ENCODE peak calls at places on chromosome 20, in ten cellular contexts. U, J, H, A, W, T, L, V, Z and F are unnamed samples.

GRCh38 chr20:51653226-51653625 is 110.7 kb upstream of the NFATC2 start:
- DNase-seq in U (peak; percentile 57), J (no peak), H (no peak), A (no peak), W (no peak), T (no peak), L (no peak), V (no peak), Z (no peak), F (no peak)

GRCh38 chr20:59455392-59456341 is 148.7 kb upstream of the PHACTR3 start:
- DNase-seq in U (no peak), J (peak; percentile 21), H (no peak), A (no peak), W (peak; percentile 23), T (peak; percentile 60), L (no peak), V (no peak), Z (no peak), F (peak; percentile 64)

GRCh38 chr20:48758206-48758820 is 69.5 kb downstream of the PREX1 start:
- DNase-seq in U (no peak), J (no peak), H (no peak), A (no peak), W (no peak), T (no peak), L (no peak), V (no peak), Z (no peak), F (no peak)

GRCh38 chr20:43571771-43572170 is 12.9 kb downstream of the SGK2 start:
- DNase-seq in U (no peak), J (no peak), H (no peak), A (no peak), W (no peak), T (no peak), L (no peak), V (no peak), Z (no peak), F (no peak)

GRCh38 chr20:47610247-47610944 is 108.7 kb downstream of the NCOA3 start:
- DNase-seq in U (no peak), J (peak; percentile 85), H (no peak), A (peak; percentile 33), W (no peak), T (no peak), L (peak; percentile 79), V (peak; percentile 74), Z (no peak), F (peak; percentile 80)

GRCh38 chr20:34951252-34951651 is 4.4 kb downstream of the GSS start:
- DNase-seq in U (no peak), J (no peak), H (no peak), A (no peak), W (no peak), T (no peak), L (no peak), V (no peak), Z (no peak), F (peak; percentile 74)

GRCh38 chr20:44495802-44496481 is 20.3 kb downstream of the TTPAL start:
- DNase-seq in U (no peak), J (peak; percentile 58), H (no peak), A (no peak), W (no peak), T (no peak), L (no peak), V (no peak), Z (no peak), F (peak; percentile 97)

GRCh38 chr20:60780388-60781025 is 471.6 kb upstream of the CDH4 start:
- DNase-seq in U (no peak), J (no peak), H (no peak), A (no peak), W (no peak), T (no peak), L (no peak), V (no peak), Z (no peak), F (no peak)

GRCh38 chr20:10109621-10110020 is 74.8 kb downstream of the ANKEF1 start:
- DNase-seq in U (no peak), J (no peak), H (no peak), A (no peak), W (no peak), T (no peak), L (no peak), V (no peak), Z (no peak), F (no peak)

GRCh38 chr20:23049201-23049932 is at the start of gene THBD:
- DNase-seq in U (no peak), J (peak; percentile 55), H (peak; percentile 88), A (no peak), W (peak; percentile 53), T (peak; percentile 93), L (peak; percentile 92), V (peak; percentile 88), Z (no peak), F (peak; percentile 92)

GRCh38 chr20:59518881-59519706 is 85.2 kb upstream of the PHACTR3 start:
- DNase-seq in U (peak; percentile 73), J (peak; percentile 61), H (no peak), A (no peak), W (peak; percentile 31), T (no peak), L (no peak), V (no peak), Z (no peak), F (peak; percentile 93)

GRCh38 chr20:61391812-61392520 is 139.9 kb downstream of the CDH4 start:
- DNase-seq in U (no peak), J (no peak), H (no peak), A (no peak), W (no peak), T (no peak), L (no peak), V (no peak), Z (no peak), F (peak; percentile 65)

GRCh38 chr20:49987868-49988690 is 5.3 kb downstream of the SNAI1 start:
- DNase-seq in U (no peak), J (peak; percentile 38), H (no peak), A (no peak), W (no peak), T (no peak), L (no peak), V (no peak), Z (no peak), F (no peak)

DNA sequence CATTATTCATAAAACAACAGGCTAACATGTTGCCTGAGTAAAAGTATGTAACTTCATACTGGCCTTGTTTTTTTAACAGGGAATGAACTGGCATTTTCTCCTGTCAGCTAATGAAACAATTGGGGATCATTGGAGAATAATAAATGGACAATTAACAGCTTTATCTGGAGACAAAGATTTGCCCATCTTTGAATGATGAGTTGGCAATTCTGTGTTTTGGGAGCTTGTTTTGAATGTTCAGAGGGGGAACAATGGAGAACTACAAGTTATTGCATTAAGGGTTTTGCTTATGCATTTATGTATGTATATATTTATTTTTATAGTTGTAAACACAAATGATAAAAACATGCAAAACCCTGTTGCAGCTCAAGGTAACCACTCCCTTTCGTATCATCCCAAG is 150.3 kb downstream of the CBLN4 start:
- DNase-seq in U (no peak), J (no peak), H (no peak), A (no peak), W (no peak), T (no peak), L (no peak), V (no peak), Z (no peak), F (no peak)
- H3K27ac ChIP-seq in U (no peak overlapping the region), J (no peak overlapping the region), H (no peak overlapping the region), A (no peak overlapping the region), W (no peak overlapping the region), T (no peak overlapping the region), L (no peak overlapping the region), V (no peak overlapping the region), Z (no peak overlapping the region), F (no peak overlapping the region)

GRCh38 chr20:11691766-11692165 is 225.9 kb upstream of the BTBD3 start:
- DNase-seq in U (no peak), J (no peak), H (no peak), A (no peak), W (no peak), T (no peak), L (no peak), V (no peak), Z (no peak), F (no peak)

GRCh38 chr20:11692567-11692966 is 225.1 kb upstream of the BTBD3 start:
- DNase-seq in U (no peak), J (no peak), H (no peak), A (no peak), W (no peak), T (no peak), L (no peak), V (no peak), Z (no peak), F (no peak)

GRCh38 chr20:11697055-11697454 is 220.6 kb upstream of the BTBD3 start:
- DNase-seq in U (no peak), J (no peak), H (no peak), A (no peak), W (no peak), T (no peak), L (no peak), V (no peak), Z (no peak), F (no peak)

GRCh38 chr20:11697646-11698045 is 220.0 kb upstream of the BTBD3 start:
- DNase-seq in U (no peak), J (no peak), H (no peak), A (no peak), W (no peak), T (no peak), L (no peak), V (no peak), Z (no peak), F (no peak)

GRCh38 chr20:11694467-11694866 is 223.2 kb upstream of the BTBD3 start:
- DNase-seq in U (no peak), J (no peak), H (no peak), A (no peak), W (no peak), T (no peak), L (no peak), V (no peak), Z (no peak), F (no peak)
- TF ChIP-seq CTCF in U (no peak), J (no peak), H (no peak), A (no peak), W (no peak), T (no peak), L (no peak), V (no peak), Z (no peak), F (no peak)

DNA sequence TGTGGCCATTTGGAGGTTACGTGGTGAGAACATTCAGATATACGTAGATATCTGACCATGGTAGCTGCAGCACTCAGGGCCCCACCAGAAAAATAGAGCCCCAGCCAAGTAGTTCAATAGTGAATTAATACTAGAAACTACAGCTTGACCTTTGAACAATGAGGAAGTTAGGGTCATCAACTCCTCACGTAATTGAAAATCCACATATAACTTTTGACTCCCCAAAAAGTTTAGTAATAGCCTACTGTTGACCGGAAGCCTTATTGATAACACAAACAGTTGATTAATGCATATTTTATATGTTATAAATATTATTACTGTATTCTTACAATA is 118.0 kb downstream of the SNX5 start:
- DNase-seq in U (no peak), J (no peak), H (no peak), A (no peak), W (no peak), T (no peak), L (no peak), V (no peak), Z (no peak), F (no peak)
- H3K27ac ChIP-seq in U (no peak overlapping the region), J (no peak overlapping the region), H (peak overlapping the region; percentile 61), A (no peak overlapping the region), W (peak overlapping the region; percentile 67), T (peak overlapping the region; percentile 74), L (peak overlapping the region; percentile 66), V (peak overlapping the region; percentile 61), Z (peak overlapping the region; percentile 78), F (peak overlapping the region; percentile 75)

DNA sequence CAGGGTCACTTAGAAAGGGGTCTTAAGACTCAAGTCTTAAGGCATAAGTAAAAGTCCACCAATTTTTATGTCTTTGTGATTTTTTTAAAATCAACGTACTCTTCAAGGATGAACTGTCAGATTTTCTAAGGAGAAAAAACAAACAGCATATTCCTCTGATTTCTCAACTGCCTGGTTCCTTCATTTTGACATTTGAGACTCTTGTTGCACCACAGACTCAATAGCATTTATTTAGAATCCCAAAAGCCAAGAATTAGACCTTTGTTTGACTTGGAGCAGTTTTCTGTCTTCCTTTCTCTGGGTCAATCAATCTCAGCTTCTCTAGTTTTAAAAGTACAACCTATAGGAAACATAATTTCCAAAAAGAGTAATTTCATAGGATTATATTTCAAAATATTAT is 405.8 kb downstream of the KIF16B start:
- DNase-seq in U (no peak), J (no peak), H (no peak), A (no peak), W (no peak), T (no peak), L (no peak), V (no peak), Z (no peak), F (no peak)
- TF ChIP-seq CTCF in U (no peak), J (no peak), H (no peak), A (no peak), W (no peak), T (no peak), L (no peak), V (no peak), Z (no peak), F (no peak)